ENCODE peak calls at places on chromosomes 11 and 22, in four cellular contexts. E is NCI-H1417 treated with DMSO at 0.1 percent for 48 hours, Z is choroid plexus epithelial cell, R is naive B cell. A is an unnamed sample.

GRCh38 chr11:7098235-7098832 is 9.5 kb downstream of the RBMXL2 start:
- DNase-seq in E (peak), Z (peak), R (peak), A (no peak)

GRCh38 chr11:65655570-65656332 is 7.0 kb downstream of the RELA start:
- DNase-seq in E (no peak), Z (no peak), R (no peak), A (no peak)

GRCh38 chr11:64122411-64123101 is 43.4 kb downstream of the MACROD1 start:
- DNase-seq in E (no peak), Z (no peak), R (no peak), A (no peak)

GRCh38 chr11:34262601-34263081 is 95.2 kb downstream of the ABTB2 start:
- DNase-seq in E (no peak), Z (no peak), R (no peak), A (no peak)

GRCh38 chr11:59792507-59792906 is 18.1 kb downstream of the MRPL16 start:
- DNase-seq in E (no peak), Z (no peak), R (no peak), A (no peak)

GRCh38 chr11:61969838-61970452 is 2.5 kb upstream of the FTH1 start:
- DNase-seq in E (no peak), Z (peak), R (no peak), A (no peak)

GRCh38 chr22:38781033-38781432 is 12.9 kb downstream of the DNAL4 start:
- DNase-seq in E (no peak), Z (no peak), R (no peak), A (peak)

GRCh38 chr22:48748113-48748859 is 1079.4 kb downstream of the BRD1 start:
- DNase-seq in E (no peak), Z (no peak), R (no peak), A (peak)

GRCh38 chr22:31155425-31155824 is 4.6 kb upstream of the RNF185 start:
- DNase-seq in E (no peak), Z (peak), R (no peak), A (no peak)

GRCh38 chr11:57340228-57340627 is 2.1 kb downstream of the P2RX3 start:
- DNase-seq in E (no peak), Z (peak), R (no peak), A (peak)

GRCh38 chr11:111000400-111001090 is 245.0 kb upstream of the POU2AF2 start:
- DNase-seq in E (no peak), Z (no peak), R (no peak), A (no peak)

GRCh38 chr11:47488674-47489394 is 39.9 kb upstream of the RAPSN start:
- DNase-seq in E (no peak), Z (no peak), R (no peak), A (no peak)

GRCh38 chr22:40856513-40857308 is at the start of the genes ST13 and XPNPEP3:
- DNase-seq in E (peak), Z (peak), R (peak), A (peak)

GRCh38 chr11:86954288-86955110 is 696 bp downstream of the FZD4 start:
- DNase-seq in E (no peak), Z (no peak), R (no peak), A (no peak)

GRCh38 chr11:63874511-63874910 is 35.6 kb downstream of the MARK2 start:
- DNase-seq in E (no peak), Z (no peak), R (no peak), A (no peak)

GRCh38 chr11:84089072-84090057 is 803.2 kb upstream of the CCDC90B start:
- DNase-seq in E (peak), Z (no peak), R (no peak), A (no peak)

GRCh38 chr22:30940655-30941362 is 27.8 kb downstream of the MORC2 start:
- DNase-seq in E (no peak), Z (no peak), R (no peak), A (no peak)

GRCh38 chr11:2562181-2562581 is 117.4 kb downstream of the KCNQ1 start:
- DNase-seq in E (no peak), Z (no peak), R (no peak), A (peak)

GRCh38 chr22:18060646-18061620 is 16.9 kb upstream of the PEX26 start:
- DNase-seq in E (no peak), Z (peak), R (no peak), A (no peak)

GRCh38 chr11:76785513-76785912 is 2.4 kb downstream of the TSKU start:
- DNase-seq in E (no peak), Z (peak), R (no peak), A (no peak)

GRCh38 chr22:46006379-46007002 is 29.5 kb upstream of the WNT7B start:
- DNase-seq in E (peak), Z (peak), R (peak), A (peak)

GRCh38 chr11:2806351-2807058 is 79.1 kb downstream of the CDKN1C start:
- DNase-seq in E (no peak), Z (no peak), R (no peak), A (peak)

GRCh38 chr11:69535928-69536327 is 54.5 kb downstream of the LINC01488 start:
- DNase-seq in E (no peak), Z (no peak), R (no peak), A (peak)

GRCh38 chr11:7657306-7658025 is 15.8 kb downstream of the CYB5R2 start:
- DNase-seq in E (no peak), Z (peak), R (peak), A (no peak)